ENCODE peak calls at places on chromosomes 13 and 19, in four cellular contexts. E is AG09309, I is MM.1S, Y is gastrocnemius medialis. Q is an unnamed sample.

GRCh38 chr13:25069911-25070310 is 26.0 kb upstream of the PABPC3 start:
- DNase-seq in I (no peak), E (no peak), Y (no peak), Q (no peak)

GRCh38 chr19:49506575-49507105 is 5.8 kb upstream of the FCGRT start:
- DNase-seq in I (peak), E (no peak), Y (no peak), Q (peak)

GRCh38 chr13:65829241-65830008 is 1400.7 kb downstream of the PCDH9 start:
- DNase-seq in E (no peak), Y (no peak), I (no peak), Q (no peak)

GRCh38 chr13:42110410-42111155 is 62.1 kb downstream of the DGKH start:
- DNase-seq in I (peak), E (peak), Y (no peak), Q (peak)

GRCh38 chr19:6800991-6801396 is 28.5 kb downstream of the VAV1 start:
- DNase-seq in I (peak), Y (no peak), E (peak), Q (peak)

GRCh38 chr13:112840472-112841302 is 128.3 kb upstream of the MCF2L start:
- DNase-seq in E (no peak), Y (no peak), I (no peak), Q (no peak)

GRCh38 chr19:50520822-50521465 is 7.2 kb upstream of the ASPDH start:
- DNase-seq in Y (no peak), I (no peak), E (no peak), Q (no peak)

GRCh38 chr13:91398413-91399188 is at the start of gene GPC5:
- DNase-seq in E (no peak), I (peak), Y (peak), Q (peak)

GRCh38 chr13:93867481-93867880 is 612.0 kb downstream of the DCT start:
- DNase-seq in E (no peak), I (no peak), Y (no peak), Q (no peak)

GRCh38 chr19:5145521-5146511 is 176.9 kb downstream of the KDM4B start:
- DNase-seq in Y (no peak), I (no peak), E (no peak), Q (no peak)

GRCh38 chr19:4589579-4590410 is 30.3 kb upstream of the SEMA6B start:
- DNase-seq in I (peak), E (no peak), Y (no peak), Q (no peak)

GRCh38 chr13:44523176-44524017 is 52.7 kb downstream of the TSC22D1 start:
- DNase-seq in E (peak), I (peak), Y (no peak), Q (no peak)

GRCh38 chr13:19332380-19332779 is 150.8 kb upstream of the TUBA3C start:
- DNase-seq in Y (no peak), E (no peak), I (no peak), Q (no peak)

GRCh38 chr13:35472308-35473008 is 4.0 kb downstream of the MAB21L1 start:
- DNase-seq in Y (peak), I (peak), E (no peak), Q (peak)

DNA sequence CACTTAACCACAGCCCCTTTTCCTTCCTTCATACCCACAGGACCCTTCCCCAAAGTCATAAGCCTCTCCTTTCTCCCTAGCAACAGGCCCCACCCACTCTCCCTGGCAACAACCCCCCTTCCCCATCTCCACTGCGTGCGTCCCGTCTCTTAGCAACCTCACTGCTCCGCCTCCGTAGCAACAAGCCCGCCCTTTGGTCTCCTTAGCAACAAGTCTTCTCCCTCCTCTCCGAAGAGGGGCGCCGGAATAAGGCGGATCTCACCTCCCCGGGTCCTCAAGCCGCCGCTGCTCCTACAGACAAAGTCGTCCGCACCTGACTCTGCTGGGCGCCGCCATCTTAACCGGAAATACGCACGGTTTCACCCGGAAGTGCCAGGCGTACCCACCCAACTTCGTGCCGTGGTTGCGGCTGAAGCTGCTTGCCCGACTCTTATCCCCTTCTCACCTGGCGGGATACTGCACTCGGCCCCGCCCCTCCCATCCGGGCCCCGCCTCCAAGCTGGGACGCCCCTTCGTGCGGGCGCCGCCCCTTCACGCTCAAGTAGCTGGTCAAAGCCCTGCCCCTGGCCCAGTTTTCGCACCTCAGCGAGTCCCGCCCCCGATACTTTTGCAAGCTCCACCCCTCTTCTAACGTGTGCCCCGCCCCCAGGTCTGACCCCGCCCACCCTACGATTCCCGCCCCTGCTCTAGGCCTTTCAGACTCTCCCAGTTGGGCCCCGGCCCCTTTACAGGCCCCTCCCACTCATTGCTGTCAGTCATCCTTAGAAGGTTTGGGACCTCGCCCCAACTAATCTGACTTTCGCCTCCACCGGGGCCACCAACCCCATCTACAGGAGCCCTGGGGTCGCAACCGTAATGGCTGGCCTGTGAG is at the start of gene HSPBP1:
- DNase-seq in I (peak), Y (peak), E (peak), Q (peak)
- H3K4me3 ChIP-seq in I (peak), Y (peak), E (peak), Q (peak)

DNA sequence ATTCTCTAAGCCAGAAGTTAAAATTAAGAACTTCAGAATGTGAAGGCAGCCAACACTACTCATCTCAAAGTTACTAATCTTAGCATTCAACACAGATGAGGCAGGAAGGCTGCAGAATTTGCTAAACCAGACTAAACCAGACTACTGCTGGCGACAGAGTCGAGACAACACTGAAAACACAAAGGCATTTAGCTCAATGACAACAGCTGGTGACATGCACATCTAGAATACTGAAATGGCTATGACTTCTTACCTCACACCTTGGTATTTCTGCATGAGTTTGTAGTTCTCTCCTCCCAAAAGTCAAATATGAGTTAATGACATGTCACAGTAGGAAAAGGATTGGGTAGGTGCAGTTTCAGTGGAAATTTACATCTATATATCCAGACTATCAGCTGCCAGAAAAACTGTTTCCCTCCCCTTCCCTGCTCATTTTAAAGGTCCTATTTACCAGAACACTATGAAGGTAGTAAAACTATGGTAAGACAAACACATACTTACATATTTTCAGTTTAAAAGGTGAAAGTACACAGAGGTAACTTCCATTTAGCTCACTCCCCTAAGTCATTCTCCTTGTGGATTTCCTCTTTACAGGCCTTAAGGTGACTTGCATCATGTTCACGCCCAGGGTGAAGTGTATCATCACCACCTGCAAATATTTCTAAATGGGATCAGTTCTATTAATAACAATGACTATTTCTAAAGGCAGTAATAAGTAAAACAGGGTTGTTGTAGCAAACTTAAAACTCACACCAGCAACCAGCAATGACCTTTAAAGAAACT is 21.4 kb downstream of the FOXO1 start:
- DNase-seq in E (no peak), Y (no peak), I (peak), Q (no peak)
- H3K4me3 ChIP-seq in E (no peak), Y (no peak), I (no peak), Q (no peak)

GRCh38 chr19:53455828-53456227 is 11.7 kb upstream of the ZNF813 start:
- DNase-seq in I (no peak), E (no peak), Y (no peak), Q (no peak)
- H3K4me3 ChIP-seq in I (no peak), E (no peak), Y (no peak), Q (no peak)

GRCh38 chr19:14265285-14266036 is 59.5 kb upstream of the ADGRL1 start:
- DNase-seq in E (no peak), I (no peak), Y (no peak), Q (no peak)
- H3K4me3 ChIP-seq in E (no peak), I (no peak), Y (no peak), Q (no peak)

GRCh38 chr19:35166100-35167063 is 11.8 kb downstream of the FXYD5 start:
- DNase-seq in E (no peak), I (no peak), Y (no peak), Q (no peak)
- H3K4me3 ChIP-seq in E (no peak), I (no peak), Y (no peak), Q (no peak)

GRCh38 chr13:99969934-99970760 is 1.4 kb downstream of the ZIC5 start:
- DNase-seq in I (peak), E (no peak), Y (no peak), Q (peak)
- H3K4me3 ChIP-seq in I (no peak), E (peak), Y (peak), Q (peak)